ENCODE peak calls at places on chromosomes 11 and 22, in eight cellular contexts. E is H1, T is T-helper 2 cell, B is right cardiac atrium, R is ELR, A is substantia nigra, L is RWPE2, D is memory B cell. H is an unnamed sample.

GRCh38 chr22:37972527-37972926 is 11.8 kb downstream of the SOX10 start:
- DNase-seq in E (no peak), T (no peak), B (no peak), R (no peak), A (peak), L (no peak), D (no peak), H (no peak)

GRCh38 chr11:63793163-63793562 is 20.1 kb upstream of the SPINDOC start:
- DNase-seq in E (no peak), T (no peak), B (no peak), R (no peak), A (no peak), L (no peak), D (no peak), H (no peak)

GRCh38 chr11:107496011-107496410 is 38.4 kb upstream of the CWF19L2 start:
- DNase-seq in E (no peak), T (no peak), B (no peak), R (no peak), A (no peak), L (no peak), D (no peak), H (no peak)

GRCh38 chr11:120227228-120227852 is 12.6 kb upstream of the POU2F3 start:
- DNase-seq in E (no peak), T (no peak), B (no peak), R (no peak), A (no peak), L (no peak), D (no peak), H (no peak)

GRCh38 chr11:96219981-96220623 is 122.9 kb downstream of the MAML2 start:
- DNase-seq in E (no peak), T (no peak), B (peak), R (peak), A (no peak), L (no peak), D (no peak), H (no peak)

GRCh38 chr11:32382339-32383049 is 52.8 kb downstream of the WT1 start:
- DNase-seq in E (no peak), T (no peak), B (no peak), R (peak), A (no peak), L (no peak), D (no peak), H (no peak)

GRCh38 chr22:32579533-32580220 is 105.1 kb downstream of the FBXO7 start:
- DNase-seq in E (no peak), T (no peak), B (no peak), R (peak), A (no peak), L (no peak), D (no peak), H (no peak)

GRCh38 chr22:25746012-25746373 is 4.0 kb downstream of the MYO18B start:
- DNase-seq in E (no peak), T (no peak), B (no peak), R (peak), A (no peak), L (no peak), D (no peak), H (no peak)

GRCh38 chr11:57546869-57547518 is 9.6 kb downstream of the SMTNL1 start:
- DNase-seq in E (no peak), T (no peak), B (no peak), R (peak), A (no peak), L (no peak), D (no peak), H (no peak)

GRCh38 chr11:134047586-134047999 is 21.3 kb upstream of the JAM3 start:
- DNase-seq in E (no peak), T (no peak), B (peak), R (peak), A (no peak), L (peak), D (no peak), H (no peak)

GRCh38 chr22:49602481-49602880 is 225.2 kb downstream of the BRD1 start:
- DNase-seq in E (no peak), T (no peak), B (no peak), R (no peak), A (no peak), L (no peak), D (no peak), H (no peak)

GRCh38 chr11:110373061-110373702 is 56.6 kb upstream of the FDX1 start:
- DNase-seq in E (no peak), T (no peak), B (no peak), R (peak), A (no peak), L (no peak), D (no peak), H (no peak)

GRCh38 chr11:92552942-92553341 is 328.3 kb downstream of the FAT3 start:
- DNase-seq in E (no peak), T (no peak), B (no peak), R (no peak), A (no peak), L (no peak), D (no peak), H (no peak)